ENCODE peak calls at places on chromosome 2, in eight cellular contexts. S is tibial artery, U is pancreas, C is psoas muscle, Y is body of pancreas, M is epithelial cell of prostate, R is esophagus squamous epithelium, E is right cardiac atrium. T is an unnamed sample.

GRCh38 chr2:27573452-27573851 is 9.4 kb upstream of the ZNF512 start:
- DNase-seq in S (no peak), U (no peak), C (no peak), Y (no peak), M (no peak), R (no peak), E (no peak), T (no peak)

GRCh38 chr2:219595250-219595649 is 2.4 kb upstream of the STK11IP start:
- DNase-seq in S (no peak), U (no peak), C (no peak), Y (no peak), M (no peak), R (no peak), E (no peak), T (no peak)

GRCh38 chr2:168084267-168084781 is 163.1 kb downstream of the STK39 start:
- DNase-seq in S (no peak), U (no peak), C (no peak), Y (no peak), M (no peak), R (no peak), E (no peak), T (no peak)

GRCh38 chr2:150464270-150464669 is 23.2 kb downstream of the RND3 start:
- DNase-seq in S (no peak), U (no peak), C (no peak), Y (no peak), M (no peak), R (no peak), E (no peak), T (no peak)

GRCh38 chr2:225025917-225026571 is 16.2 kb downstream of the DOCK10 start:
- DNase-seq in S (no peak), U (no peak), C (no peak), Y (no peak), M (no peak), R (no peak), E (no peak), T (no peak)

GRCh38 chr2:118665784-118666529 is 181.5 kb downstream of the EN1 start:
- DNase-seq in S (no peak), U (no peak), C (no peak), Y (no peak), M (no peak), R (no peak), E (no peak), T (no peak)

GRCh38 chr2:67829470-67829869 is 233.3 kb downstream of the C1D start:
- DNase-seq in S (no peak), U (no peak), C (no peak), Y (no peak), M (no peak), R (no peak), E (no peak), T (no peak)

GRCh38 chr2:96205238-96205637 is 3.4 kb downstream of the STARD7 start:
- DNase-seq in S (no peak), U (no peak), C (no peak), Y (no peak), M (no peak), R (no peak), E (no peak), T (no peak)

GRCh38 chr2:240250985-240251847 is 110.8 kb upstream of the OTOS start:
- DNase-seq in S (peak; percentile 94), U (peak; percentile 91), C (peak; percentile 97), Y (peak; percentile 94), M (no peak), R (no peak), E (peak; percentile 95), T (peak; percentile 93)

GRCh38 chr2:26540977-26541376 is 63.1 kb upstream of the OTOF start:
- DNase-seq in S (no peak), U (no peak), C (no peak), Y (no peak), M (no peak), R (no peak), E (no peak), T (no peak)

GRCh38 chr2:233248999-233249398 is 2.5 kb upstream of the ATG16L1 start:
- DNase-seq in S (no peak), U (no peak), C (no peak), Y (no peak), M (no peak), R (no peak), E (no peak), T (no peak)

GRCh38 chr2:240391111-240392051 is 44.1 kb upstream of the GPC1 start:
- DNase-seq in S (no peak), U (peak; percentile 0), C (peak; percentile 53), Y (no peak), M (no peak), R (no peak), E (no peak), T (no peak)

GRCh38 chr2:188414869-188415753 is 123.4 kb downstream of the GULP1 start:
- DNase-seq in S (no peak), U (no peak), C (no peak), Y (no peak), M (no peak), R (no peak), E (no peak), T (no peak)

GRCh38 chr2:237669628-237670351 is 42.4 kb downstream of the LRRFIP1 start:
- DNase-seq in S (peak; percentile 78), U (peak; percentile 45), C (peak; percentile 79), Y (peak; percentile 38), M (no peak), R (no peak), E (peak; percentile 85), T (no peak)

GRCh38 chr2:21103274-21103891 is 20.4 kb upstream of the TDRD15 start:
- DNase-seq in S (no peak), U (no peak), C (no peak), Y (no peak), M (no peak), R (no peak), E (no peak), T (no peak)

DNA sequence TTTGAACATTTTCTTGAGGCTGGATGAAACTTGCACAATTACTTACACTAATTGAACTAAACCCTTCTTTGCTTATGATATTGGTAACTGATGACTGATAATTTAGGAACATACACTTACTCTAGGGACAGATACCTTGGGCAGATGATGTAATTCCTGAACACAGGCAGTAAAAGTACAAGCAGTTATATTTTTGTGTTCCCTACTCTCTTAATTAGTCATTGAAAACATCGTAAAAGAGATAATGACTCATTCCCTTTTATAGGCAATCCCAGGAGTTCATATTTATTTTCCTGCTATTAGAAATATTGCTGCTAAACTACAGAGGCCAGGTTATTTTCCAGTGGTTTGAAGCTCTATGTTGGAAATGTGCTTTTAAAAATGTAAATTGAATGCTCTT is 46.4 kb downstream of the CCDC85A start:
- DNase-seq in S (no peak), U (no peak), C (no peak), Y (no peak), M (peak; percentile 43), R (no peak), E (no peak), T (no peak)
- H3K27ac ChIP-seq in S (no peak overlapping the region), U (no peak overlapping the region), C (no peak overlapping the region), Y (no peak overlapping the region), M (peak overlapping the region; percentile 75), R (no peak overlapping the region), E (no peak overlapping the region), T (no peak overlapping the region)

GRCh38 chr2:9543557-9543956 is 12.1 kb downstream of the ADAM17 start:
- DNase-seq in S (no peak), U (no peak), C (no peak), Y (no peak), M (no peak), R (no peak), E (no peak), T (no peak)

GRCh38 chr2:9548506-9548905 is 7.1 kb downstream of the ADAM17 start:
- DNase-seq in S (no peak), U (no peak), C (no peak), Y (no peak), M (no peak), R (no peak), E (no peak), T (no peak)

GRCh38 chr2:9549420-9549819 is 6.2 kb downstream of the ADAM17 start:
- DNase-seq in S (no peak), U (no peak), C (no peak), Y (no peak), M (no peak), R (no peak), E (no peak), T (no peak)

GRCh38 chr2:9545502-9545901 is 10.1 kb downstream of the ADAM17 start:
- DNase-seq in S (no peak), U (no peak), C (no peak), Y (no peak), M (no peak), R (no peak), E (no peak), T (no peak)

GRCh38 chr2:9547272-9547991 is 8.2 kb downstream of the ADAM17 start:
- DNase-seq in S (no peak), U (no peak), C (no peak), Y (no peak), M (no peak), R (no peak), E (no peak), T (no peak)
- H3K27ac ChIP-seq in S (no peak overlapping the region), U (no peak overlapping the region), C (no peak overlapping the region), Y (no peak overlapping the region), M (no peak overlapping the region), R (no peak overlapping the region), E (no peak overlapping the region), T (no peak overlapping the region)

GRCh38 chr2:227390468-227391256 is 2.9 kb upstream of the SCYGR1 start:
- DNase-seq in S (no peak), U (no peak), C (no peak), Y (no peak), M (no peak), R (no peak), E (no peak), T (no peak)

GRCh38 chr2:227386630-227387029 is 1.1 kb downstream of the SCYGR1 start:
- DNase-seq in S (no peak), U (no peak), C (no peak), Y (no peak), M (no peak), R (no peak), E (no peak), T (no peak)

GRCh38 chr2:227389661-227390060 is 1.9 kb upstream of the SCYGR1 start:
- DNase-seq in S (no peak), U (no peak), C (no peak), Y (no peak), M (no peak), R (no peak), E (no peak), T (no peak)

GRCh38 chr2:227388537-227389011 is 825 bp upstream of the SCYGR1 start:
- DNase-seq in S (no peak), U (no peak), C (no peak), Y (no peak), M (peak; percentile 91), R (no peak), E (no peak), T (no peak)

DNA sequence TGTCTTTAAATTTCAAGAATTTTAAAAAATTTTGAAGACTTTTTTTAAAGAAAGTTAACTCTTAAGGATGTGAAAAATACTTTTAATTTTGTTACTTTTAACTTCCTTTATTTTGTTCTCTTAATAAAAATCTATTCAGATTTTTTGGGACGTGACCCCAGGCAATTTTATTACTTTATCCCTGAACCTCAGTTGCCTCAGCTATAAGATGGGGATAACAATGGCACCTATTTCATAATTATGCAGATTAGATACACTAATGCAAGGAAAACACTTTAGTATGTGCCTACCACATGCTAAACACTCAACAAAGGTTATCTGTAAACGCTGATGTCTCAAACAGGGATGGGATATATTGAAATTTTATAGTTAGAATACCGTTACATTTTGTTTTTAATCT is 1.5 kb upstream of the SCYGR1 start:
- DNase-seq in S (no peak), U (no peak), C (no peak), Y (no peak), M (no peak), R (no peak), E (no peak), T (no peak)
- H3K27ac ChIP-seq in S (no peak overlapping the region), U (no peak overlapping the region), C (no peak overlapping the region), Y (no peak overlapping the region), M (peak overlapping the region; percentile 68), R (no peak overlapping the region), E (no peak overlapping the region), T (no peak overlapping the region)

GRCh38 chr2:36438454-36438977 is 82.9 kb downstream of the CRIM1 start:
- DNase-seq in S (peak; percentile 43), U (no peak), C (no peak), Y (no peak), M (peak; percentile 84), R (no peak), E (no peak), T (no peak)
- H3K27ac ChIP-seq in S (peak overlapping the region; percentile 83), U (no peak overlapping the region), C (peak overlapping the region; percentile 60), Y (no peak overlapping the region), M (peak overlapping the region; percentile 90), R (peak overlapping the region; percentile 81), E (no peak overlapping the region), T (no peak overlapping the region)